ENCODE peak calls at places on chromosomes 6 and 20, in eight cellular contexts. H, S, T, Q, Y, D, G and M are unnamed samples.

GRCh38 chr6:14912226-14912625 is 333.6 kb upstream of the JARID2 start:
- DNase-seq in H (no peak), S (no peak), T (no peak), Q (no peak), Y (no peak), D (no peak), G (no peak), M (no peak)

GRCh38 chr20:3729811-3730550 is 2.5 kb upstream of the HSPA12B start:
- DNase-seq in H (no peak), S (no peak), T (no peak), Q (no peak), Y (no peak), D (no peak), G (no peak), M (no peak)

GRCh38 chr20:37405351-37405897 is 59.5 kb downstream of the SRC start:
- DNase-seq in H (no peak), S (no peak), T (no peak), Q (no peak), Y (no peak), D (no peak), G (no peak), M (no peak)

GRCh38 chr6:121838842-121839241 is 403.4 kb downstream of the GJA1 start:
- DNase-seq in H (peak; percentile 55), S (no peak), T (no peak), Q (no peak), Y (peak; percentile 96), D (peak; percentile 74), G (no peak), M (no peak)

GRCh38 chr6:42820509-42821340 is 38.9 kb downstream of the BICRAL start:
- DNase-seq in H (no peak), S (no peak), T (no peak), Q (no peak), Y (no peak), D (peak; percentile 15), G (no peak), M (no peak)

GRCh38 chr6:46541556-46541955 is 50.3 kb upstream of the RCAN2 start:
- DNase-seq in H (no peak), S (no peak), T (no peak), Q (no peak), Y (no peak), D (no peak), G (no peak), M (no peak)

GRCh38 chr6:44285552-44286284 is 15.5 kb downstream of the TMEM151B start:
- DNase-seq in H (peak; percentile 34), S (peak; percentile 47), T (no peak), Q (no peak), Y (no peak), D (no peak), G (no peak), M (peak; percentile 76)

GRCh38 chr20:53578492-53579222 is 15.0 kb downstream of the ZNF217 start:
- DNase-seq in H (peak; percentile 100), S (peak; percentile 57), T (peak; percentile 82), Q (peak; percentile 77), Y (peak; percentile 75), D (peak; percentile 95), G (peak; percentile 76), M (peak; percentile 90)

GRCh38 chr20:21388566-21388965 is 8.8 kb downstream of the NKX2-4 start:
- DNase-seq in H (no peak), S (no peak), T (no peak), Q (no peak), Y (no peak), D (no peak), G (no peak), M (no peak)

GRCh38 chr6:138815797-138816528 is 20.1 kb downstream of the ECT2L start:
- DNase-seq in H (peak; percentile 69), S (peak; percentile 37), T (peak; percentile 56), Q (peak; percentile 74), Y (peak; percentile 68), D (peak; percentile 84), G (no peak), M (peak; percentile 67)

GRCh38 chr6:152380993-152381898 is 255.9 kb downstream of the SYNE1 start:
- DNase-seq in H (peak; percentile 77), S (no peak), T (peak; percentile 73), Q (no peak), Y (peak; percentile 74), D (peak; percentile 97), G (no peak), M (peak; percentile 54)

GRCh38 chr6:40328376-40328987 is 258.7 kb downstream of the LRFN2 start:
- DNase-seq in H (peak; percentile 55), S (peak; percentile 51), T (peak; percentile 33), Q (no peak), Y (peak; percentile 52), D (no peak), G (no peak), M (peak; percentile 63)

GRCh38 chr6:147468634-147469033 is 39.9 kb upstream of the SAMD5 start:
- DNase-seq in H (no peak), S (no peak), T (no peak), Q (no peak), Y (no peak), D (no peak), G (no peak), M (peak; percentile 17)

GRCh38 chr20:53900380-53900999 is 169.9 kb downstream of the BCAS1 start:
- DNase-seq in H (peak; percentile 83), S (no peak), T (no peak), Q (peak; percentile 70), Y (peak; percentile 97), D (peak; percentile 59), G (no peak), M (no peak)

GRCh38 chr6:154509421-154510143 is 903 bp downstream of the CNKSR3 start:
- DNase-seq in H (peak; percentile 21), S (peak; percentile 63), T (no peak), Q (no peak), Y (peak; percentile 53), D (peak; percentile 40), G (no peak), M (peak; percentile 52)

GRCh38 chr6:66307490-66307889 is 600.5 kb upstream of the EYS start:
- DNase-seq in H (no peak), S (no peak), T (peak; percentile 1), Q (no peak), Y (no peak), D (peak; percentile 46), G (no peak), M (peak; percentile 7)

DNA sequence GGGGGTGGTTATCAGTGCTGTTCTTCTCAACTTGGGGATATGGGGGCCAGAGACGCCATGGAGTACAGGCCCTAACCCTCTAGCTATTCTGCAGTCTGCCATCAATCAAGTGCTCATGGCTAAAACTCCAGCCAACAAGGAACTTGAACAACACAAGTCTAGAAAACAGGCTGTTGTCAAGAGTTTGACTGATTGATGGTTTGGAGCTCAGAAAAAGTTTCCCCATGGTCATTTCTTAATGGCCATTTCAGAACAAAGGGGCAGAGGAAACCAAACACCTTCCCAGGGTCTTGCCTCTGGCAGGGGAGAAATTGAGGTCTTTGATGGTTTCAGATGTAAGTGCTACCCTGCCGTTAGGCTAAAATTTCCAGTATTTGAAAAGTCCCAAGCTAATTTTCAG is 15.1 kb downstream of the PCK1 start:
- DNase-seq in H (no peak), S (no peak), T (no peak), Q (no peak), Y (no peak), D (no peak), G (no peak), M (no peak)
- H3K27me3 ChIP-seq in H (peaks cover 92% of the 10 kb centered on the region), S (peaks cover 45% of the 10 kb centered on the region), T (peaks cover 59% of the 10 kb centered on the region), Q (peaks cover 98% of the 10 kb centered on the region), Y (peaks cover 7% of the 10 kb centered on the region), D (no peaks in the 10 kb centered on the region), G (peaks cover 4% of the 10 kb centered on the region), M (no peaks in the 10 kb centered on the region)

GRCh38 chr6:22622390-22622789 is 53.0 kb downstream of the HDGFL1 start:
- DNase-seq in H (no peak), S (no peak), T (no peak), Q (no peak), Y (no peak), D (no peak), G (no peak), M (no peak)

GRCh38 chr6:22631101-22631500 is 61.7 kb downstream of the HDGFL1 start:
- DNase-seq in H (no peak), S (no peak), T (no peak), Q (no peak), Y (no peak), D (peak; percentile 70), G (no peak), M (peak; percentile 18)

GRCh38 chr6:22621701-22622100 is 52.3 kb downstream of the HDGFL1 start:
- DNase-seq in H (no peak), S (no peak), T (no peak), Q (no peak), Y (no peak), D (no peak), G (no peak), M (no peak)

GRCh38 chr6:22632561-22632960 is 63.2 kb downstream of the HDGFL1 start:
- DNase-seq in H (no peak), S (no peak), T (no peak), Q (no peak), Y (no peak), D (no peak), G (no peak), M (peak; percentile 82)

GRCh38 chr6:22627644-22628043 is 58.3 kb downstream of the HDGFL1 start:
- DNase-seq in H (no peak), S (no peak), T (no peak), Q (no peak), Y (no peak), D (no peak), G (peak; percentile 12), M (no peak)
- TF ChIP-seq EZH2 in H (no peak), S (no peak), T (no peak), Q (no peak), Y (no peak), D (no peak), G (no peak), M (no peak)

DNA sequence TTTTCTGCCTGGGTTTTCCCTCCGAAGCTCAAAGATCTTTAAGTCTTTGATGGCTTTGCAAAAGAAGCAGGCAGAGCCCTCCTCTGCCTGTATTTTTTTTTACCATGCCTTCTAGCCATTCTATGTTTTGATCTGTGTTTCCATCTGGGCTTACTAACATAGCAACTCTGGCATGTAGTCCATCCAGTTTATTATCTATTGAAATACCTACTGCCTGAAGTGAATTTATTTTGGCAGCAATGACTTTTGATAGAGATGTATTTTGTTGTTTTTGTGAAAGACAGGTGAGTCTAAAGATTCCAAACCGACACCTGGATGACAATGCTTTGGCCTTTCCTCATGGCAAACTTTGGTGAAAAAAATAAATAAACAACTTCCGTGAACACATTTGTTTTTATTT is 1157.7 kb upstream of the MAP3K7 start:
- DNase-seq in H (no peak), S (no peak), T (no peak), Q (peak; percentile 58), Y (no peak), D (no peak), G (no peak), M (no peak)
- H3K27ac ChIP-seq in H (no peak overlapping the region), S (no peak overlapping the region), T (no peak overlapping the region), Q (no peak overlapping the region), Y (no peak overlapping the region), D (no peak overlapping the region), G (no peak overlapping the region), M (no peak overlapping the region)

GRCh38 chr6:28682542-28682941 is 156.9 kb downstream of the GPX5 start:
- DNase-seq in H (no peak), S (no peak), T (no peak), Q (no peak), Y (no peak), D (no peak), G (no peak), M (no peak)
- H3K27me3 ChIP-seq in H (peaks cover 3% of the 10 kb centered on the region), S (no peaks in the 10 kb centered on the region), T (no peaks in the 10 kb centered on the region), Q (no peaks in the 10 kb centered on the region), Y (no peaks in the 10 kb centered on the region), D (no peaks in the 10 kb centered on the region), G (no peaks in the 10 kb centered on the region), M (peaks cover 8% of the 10 kb centered on the region)

GRCh38 chr6:168870982-168871381 is 382.7 kb downstream of the THBS2 start:
- DNase-seq in H (no peak), S (no peak), T (no peak), Q (no peak), Y (no peak), D (no peak), G (no peak), M (no peak)
- TF ChIP-seq EZH2 in H (no peak), S (no peak), T (no peak), Q (no peak), Y (no peak), D (no peak), G (no peak), M (no peak)